ENCODE peak calls at places on chromosomes 2 and 18, in ten cellular contexts. Q is cardiac fibroblast, I is tibial artery, M is IMR-90, L is BE2C, C is GM10248, N is GM13976, T is MCF 10A, S is type B pancreatic cell, Z is dorsolateral prefrontal cortex. K is an unnamed sample.

GRCh38 chr18:55861266-55861665 is 273.3 kb upstream of the TCF4 start:
- DNase-seq in Q (peak), I (no peak), M (peak), L (peak), C (no peak), N (no peak), T (peak), S (no peak), Z (peak), K (no peak)

GRCh38 chr2:147913701-147914480 is 69.1 kb downstream of the ACVR2A start:
- DNase-seq in Q (peak), I (no peak), M (peak), L (no peak), C (no peak), N (no peak), T (no peak), S (no peak), Z (no peak), K (no peak)

GRCh38 chr2:118003396-118003824 is 10.5 kb downstream of the CCDC93 start:
- DNase-seq in Q (peak), I (peak), M (peak), L (peak), C (peak), N (peak), T (peak), S (no peak), Z (peak), K (no peak)

GRCh38 chr2:72991980-72992733 is 74.8 kb downstream of the EMX1 start:
- DNase-seq in Q (no peak), I (no peak), M (no peak), L (no peak), C (no peak), N (peak), T (no peak), S (peak), Z (peak), K (no peak)

GRCh38 chr2:173841110-173841509 is 124.1 kb downstream of the SP3 start:
- DNase-seq in Q (no peak), I (no peak), M (no peak), L (no peak), C (no peak), N (no peak), T (no peak), S (no peak), Z (no peak), K (no peak)

GRCh38 chr2:235951980-235952379 is 216.2 kb downstream of the GBX2 start:
- DNase-seq in Q (no peak), I (no peak), M (no peak), L (no peak), C (no peak), N (no peak), T (no peak), S (no peak), Z (no peak), K (no peak)

GRCh38 chr2:175837046-175837445 is 165.0 kb downstream of the LNPK start:
- DNase-seq in Q (peak), I (no peak), M (peak), L (no peak), C (no peak), N (no peak), T (peak), S (no peak), Z (no peak), K (no peak)

GRCh38 chr2:127479219-127479825 is 47.0 kb downstream of the IWS1 start:
- DNase-seq in Q (peak), I (no peak), M (peak), L (no peak), C (peak), N (peak), T (peak), S (no peak), Z (no peak), K (no peak)

GRCh38 chr2:128557841-128558241 is 239.2 kb upstream of the HS6ST1 start:
- DNase-seq in Q (peak), I (no peak), M (peak), L (no peak), C (no peak), N (no peak), T (no peak), S (no peak), Z (no peak), K (no peak)

GRCh38 chr2:160228141-160228963 is 28.3 kb upstream of the ITGB6 start:
- DNase-seq in Q (peak), I (no peak), M (peak), L (no peak), C (no peak), N (no peak), T (peak), S (no peak), Z (no peak), K (no peak)

GRCh38 chr2:19127616-19128015 is 230.8 kb downstream of the OSR1 start:
- DNase-seq in Q (no peak), I (no peak), M (no peak), L (no peak), C (no peak), N (no peak), T (no peak), S (no peak), Z (no peak), K (no peak)

GRCh38 chr18:68740966-68741365 is 26.1 kb upstream of the TMX3 start:
- DNase-seq in Q (no peak), I (no peak), M (peak), L (no peak), C (no peak), N (no peak), T (no peak), S (no peak), Z (no peak), K (no peak)

GRCh38 chr2:197852127-197852526 is 47.7 kb downstream of the PLCL1 start:
- DNase-seq in Q (no peak), I (no peak), M (no peak), L (peak), C (no peak), N (no peak), T (no peak), S (no peak), Z (peak), K (no peak)

GRCh38 chr2:35428548-35428947 is 927.0 kb upstream of the CRIM1 start:
- DNase-seq in Q (peak), I (no peak), M (no peak), L (peak), C (peak), N (peak), T (peak), S (no peak), Z (peak), K (no peak)

DNA sequence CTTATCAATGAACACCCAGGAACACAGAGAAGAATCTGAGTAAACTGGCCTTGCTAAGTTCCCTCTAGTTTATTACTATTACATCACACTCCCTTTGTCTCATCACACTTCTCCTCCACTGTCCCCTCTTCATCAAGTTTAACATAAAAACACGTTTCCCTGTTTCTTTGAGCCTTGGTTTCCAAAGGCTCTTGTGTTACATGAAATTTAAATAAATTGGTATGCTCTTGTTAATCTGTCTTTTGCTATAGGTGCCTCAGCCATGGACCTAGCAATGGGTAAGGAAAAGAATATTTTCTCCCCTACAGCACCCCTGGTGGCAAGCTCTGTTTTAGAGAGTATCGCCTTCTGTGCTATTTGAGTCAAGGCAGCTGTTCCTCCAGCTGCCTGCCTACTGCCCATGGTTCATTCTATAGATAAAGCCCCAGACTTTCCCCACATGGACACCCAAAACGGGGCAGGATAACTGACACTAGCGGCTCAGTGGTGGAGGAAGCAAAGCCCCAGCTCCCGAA is 31.8 kb downstream of the TGIF1 start:
- DNase-seq in Q (peak), I (no peak), M (peak), L (peak), C (peak), N (peak), T (peak), S (no peak), Z (no peak), K (no peak)
- TF ChIP-seq CTCF in Q (peak), I (peak), M (peak), L (peak), C (peak), N (no peak), T (peak), S (peak), Z (peak), K (no peak)

GRCh38 chr2:46318579-46319460 is 21.6 kb downstream of the EPAS1 start:
- DNase-seq in Q (no peak), I (no peak), M (no peak), L (no peak), C (no peak), N (no peak), T (no peak), S (no peak), Z (no peak), K (no peak)
- TF ChIP-seq CTCF in Q (no peak), I (no peak), M (no peak), L (no peak), C (no peak), N (no peak), T (no peak), S (no peak), Z (no peak), K (no peak)

GRCh38 chr2:68250196-68250595 is 2.1 kb downstream of the PPP3R1 start:
- DNase-seq in Q (no peak), I (no peak), M (no peak), L (no peak), C (no peak), N (no peak), T (no peak), S (no peak), Z (no peak), K (no peak)
- TF ChIP-seq CTCF in Q (no peak), I (no peak), M (no peak), L (no peak), C (no peak), N (no peak), T (no peak), S (no peak), Z (no peak), K (no peak)

DNA sequence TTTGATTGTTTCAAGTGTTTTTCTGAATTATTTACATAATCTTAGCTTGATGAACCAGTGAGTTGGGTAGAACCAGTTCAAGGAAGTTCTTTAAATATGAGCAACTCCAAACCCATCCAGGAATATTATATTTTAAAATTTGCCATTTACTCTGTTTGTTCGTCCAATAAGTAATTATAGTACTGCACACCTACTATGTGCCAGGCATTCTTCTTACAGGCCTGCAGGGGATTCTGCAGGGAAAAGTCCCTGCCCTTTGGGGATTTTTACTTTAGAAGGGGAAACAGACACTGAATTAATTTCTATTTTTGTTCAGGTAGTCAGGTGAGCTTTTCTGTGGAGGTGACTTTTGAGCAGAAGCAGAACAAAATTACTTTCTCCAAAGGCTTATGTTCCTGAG is 146.9 kb downstream of the DOCK10 start:
- DNase-seq in Q (no peak), I (no peak), M (no peak), L (no peak), C (no peak), N (no peak), T (no peak), S (no peak), Z (no peak), K (no peak)
- TF ChIP-seq CTCF in Q (no peak), I (no peak), M (no peak), L (no peak), C (no peak), N (no peak), T (no peak), S (no peak), Z (no peak), K (no peak)

DNA sequence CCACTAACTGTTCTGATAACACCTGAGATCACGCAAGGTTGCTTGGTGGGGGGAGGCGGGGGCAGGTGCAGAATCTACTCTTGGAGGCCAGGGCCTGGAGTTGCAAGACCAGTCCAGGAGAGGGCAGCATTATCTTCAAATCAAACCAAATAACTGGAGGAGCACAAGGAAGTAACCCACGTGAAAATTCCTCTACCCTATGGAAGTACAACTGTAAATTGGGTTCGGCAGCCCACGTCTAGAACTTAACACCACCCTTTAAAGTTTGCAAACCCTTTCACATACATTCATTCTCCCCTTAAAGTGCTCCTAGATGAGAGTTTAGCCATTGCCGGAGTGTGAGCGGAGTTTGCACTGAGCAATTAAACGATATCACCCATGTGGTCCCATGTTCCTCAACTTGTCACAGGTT is 19.6 kb upstream of the CXCR1 start:
- DNase-seq in Q (peak), I (peak), M (peak), L (peak), C (peak), N (peak), T (peak), S (no peak), Z (peak), K (peak)
- TF ChIP-seq CTCF in Q (peak), I (peak), M (peak), L (peak), C (peak), N (peak), T (peak), S (peak), Z (peak), K (peak)

GRCh38 chr2:47321411-47322031 is 81.4 kb upstream of the MSH2 start:
- DNase-seq in Q (no peak), I (no peak), M (peak), L (peak), C (no peak), N (no peak), T (no peak), S (no peak), Z (no peak), K (no peak)
- TF ChIP-seq CTCF in Q (no peak), I (no peak), M (no peak), L (no peak), C (no peak), N (no peak), T (no peak), S (no peak), Z (no peak), K (no peak)

GRCh38 chr2:64230540-64230939 is 86.3 kb upstream of the PELI1 start:
- DNase-seq in Q (no peak), I (no peak), M (no peak), L (no peak), C (no peak), N (no peak), T (peak), S (no peak), Z (no peak), K (no peak)

GRCh38 chr2:64226611-64227010 is 82.4 kb upstream of the PELI1 start:
- DNase-seq in Q (no peak), I (no peak), M (no peak), L (no peak), C (no peak), N (no peak), T (no peak), S (no peak), Z (no peak), K (no peak)

GRCh38 chr2:64228923-64229322 is 84.7 kb upstream of the PELI1 start:
- DNase-seq in Q (no peak), I (no peak), M (no peak), L (no peak), C (no peak), N (no peak), T (no peak), S (no peak), Z (no peak), K (no peak)

GRCh38 chr2:64227603-64228125 is 83.4 kb upstream of the PELI1 start:
- DNase-seq in Q (no peak), I (no peak), M (no peak), L (no peak), C (no peak), N (no peak), T (no peak), S (no peak), Z (no peak), K (no peak)

DNA sequence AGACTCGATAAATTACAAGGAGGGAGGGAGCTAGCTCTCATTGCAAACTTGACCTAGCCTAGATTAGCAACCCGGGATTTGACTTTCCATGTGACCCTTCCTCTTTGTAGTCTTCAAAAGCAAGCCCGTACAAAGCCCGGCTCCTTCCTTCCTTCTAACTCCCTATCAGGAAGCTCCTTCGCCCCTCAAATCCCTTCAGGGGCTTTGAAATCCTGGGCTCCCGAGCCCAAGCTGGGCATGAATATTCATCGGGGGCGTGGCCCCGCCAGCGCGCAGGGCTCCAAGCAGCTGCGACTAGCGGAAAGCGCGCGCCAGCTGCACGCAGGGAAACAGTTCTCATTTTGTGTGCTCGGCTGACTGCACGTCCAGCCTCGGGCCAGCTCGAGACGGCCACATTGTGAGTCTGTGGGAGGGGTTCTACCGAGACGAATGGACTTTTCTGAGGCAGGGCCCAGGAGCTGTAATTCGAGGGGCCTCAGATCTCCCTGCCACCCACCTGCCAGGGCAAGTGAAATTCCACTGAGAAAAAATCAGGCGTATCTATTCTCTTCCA is 84.0 kb upstream of the PELI1 start:
- DNase-seq in Q (peak), I (peak), M (peak), L (peak), C (peak), N (peak), T (peak), S (peak), Z (peak), K (peak)
- TF ChIP-seq CTCF in Q (no peak), I (no peak), M (no peak), L (no peak), C (no peak), N (no peak), T (no peak), S (peak), Z (peak), K (no peak)

DNA sequence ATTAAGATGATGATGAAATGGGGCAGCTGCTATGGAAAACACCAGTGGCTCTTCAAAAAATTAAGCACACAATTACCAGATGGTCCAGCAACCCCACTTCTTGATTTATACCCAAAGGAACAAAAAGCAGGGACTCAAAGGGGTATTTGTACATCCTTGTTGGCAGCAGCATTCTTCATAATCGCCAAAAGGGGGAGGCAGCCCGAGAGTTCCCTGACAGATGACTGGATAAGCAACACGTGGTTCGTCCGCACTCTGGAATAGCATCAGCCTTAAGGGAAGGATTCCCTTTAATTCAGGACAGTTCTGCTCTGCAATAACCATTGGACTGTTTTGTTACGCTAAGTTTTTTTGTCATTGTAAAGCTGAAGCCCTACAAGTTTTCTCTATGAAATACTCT is 76.7 kb upstream of the TWIST2 start:
- DNase-seq in Q (peak), I (no peak), M (peak), L (no peak), C (no peak), N (no peak), T (peak), S (no peak), Z (no peak), K (no peak)
- TF ChIP-seq CTCF in Q (peak), I (no peak), M (peak), L (peak), C (no peak), N (no peak), T (no peak), S (peak), Z (no peak), K (no peak)

GRCh38 chr2:215808996-215809395 is 204.4 kb downstream of the MREG start:
- DNase-seq in Q (no peak), I (no peak), M (no peak), L (no peak), C (no peak), N (no peak), T (no peak), S (no peak), Z (no peak), K (no peak)
- TF ChIP-seq CTCF in Q (peak), I (no peak), M (peak), L (peak), C (no peak), N (no peak), T (no peak), S (peak), Z (no peak), K (no peak)

K was measured in natural killer cell.